ENCODE peak calls at places on chromosomes 6 and 20, in four cellular contexts. V is OCI-M1, E is dermis microvascular lymphatic vessel endothelial cell, I is NCI-H1092 treated with DMSO at 0.1 percent for 48 hours. F is an unnamed sample.

GRCh38 chr6:107894821-107895396 is 63.1 kb downstream of the SEC63 start:
- DNase-seq in E (no peak), V (no peak), I (no peak), F (no peak)

GRCh38 chr6:149854532-149854931 is 9.6 kb downstream of the LRP11 start:
- DNase-seq in V (peak), E (no peak), I (no peak), F (no peak)

GRCh38 chr6:11537229-11538048 is at the start of gene TMEM170B:
- DNase-seq in I (peak), E (peak), V (peak), F (peak)

GRCh38 chr6:1311400-1312192 is at the start of gene FOXQ1:
- DNase-seq in E (no peak), V (no peak), I (no peak), F (no peak)

GRCh38 chr6:12137480-12137879 is 125.4 kb downstream of the HIVEP1 start:
- DNase-seq in V (peak), E (peak), I (no peak), F (peak)

GRCh38 chr6:105646391-105646867 is 243.5 kb upstream of the PREP start:
- DNase-seq in I (no peak), E (no peak), V (no peak), F (no peak)

GRCh38 chr6:163626073-163626867 is 211.8 kb downstream of the QKI start:
- DNase-seq in E (no peak), I (no peak), V (no peak), F (no peak)

GRCh38 chr6:148869589-148869988 is 122.8 kb downstream of the UST start:
- DNase-seq in E (no peak), I (no peak), V (no peak), F (no peak)

GRCh38 chr6:16322666-16323312 is 84.4 kb downstream of the GMPR start:
- DNase-seq in I (peak), E (no peak), V (peak), F (peak)

GRCh38 chr20:4476903-4477302 is 244.8 kb upstream of the PRND start:
- DNase-seq in I (no peak), E (no peak), V (no peak), F (no peak)

GRCh38 chr20:37194616-37195015 is 15.3 kb upstream of the MROH8 start:
- DNase-seq in I (no peak), V (no peak), E (no peak), F (no peak)

GRCh38 chr6:25085761-25086160 is 150.0 kb upstream of the RIPOR2 start:
- DNase-seq in E (peak), I (no peak), V (peak), F (no peak)

GRCh38 chr6:148218542-148219258 is 123.9 kb upstream of the SASH1 start:
- DNase-seq in V (no peak), I (no peak), E (no peak), F (no peak)

GRCh38 chr20:34390769-34391447 is 27.8 kb downstream of the ITCH start:
- DNase-seq in V (peak), I (no peak), E (peak), F (no peak)

GRCh38 chr20:39789411-39789810 is 827.3 kb downstream of the DHX35 start:
- DNase-seq in I (no peak), V (no peak), E (no peak), F (no peak)

GRCh38 chr6:163099621-163100171 is 314.8 kb upstream of the QKI start:
- DNase-seq in I (no peak), V (no peak), E (no peak), F (peak)

GRCh38 chr6:30821862-30822784 is 62.2 kb upstream of the DDR1 start:
- DNase-seq in I (peak), E (peak), V (peak), F (no peak)

GRCh38 chr6:143872211-143872610 is 7.9 kb downstream of the ZC2HC1B start:
- DNase-seq in I (no peak), E (no peak), V (peak), F (no peak)

GRCh38 chr6:88709819-88710246 is 253.6 kb downstream of the RNGTT start:
- DNase-seq in V (no peak), E (no peak), I (no peak), F (no peak)

GRCh38 chr6:119076966-119077642 is 1.4 kb downstream of the FAM184A start:
- DNase-seq in E (no peak), I (no peak), V (no peak), F (no peak)

GRCh38 chr20:31719644-31720485 is 2.8 kb downstream of the BCL2L1 start:
- DNase-seq in E (no peak), I (peak), V (no peak), F (no peak)

GRCh38 chr6:26556263-26557070 is 18.3 kb downstream of the HMGN4 start:
- DNase-seq in V (peak), E (no peak), I (peak), F (peak)

GRCh38 chr6:89313006-89313405 is 2.1 kb downstream of the GABRR2 start:
- DNase-seq in E (no peak), V (no peak), I (peak), F (no peak)

GRCh38 chr20:37360515-37361115 is 14.7 kb downstream of the SRC start:
- DNase-seq in V (no peak), E (no peak), I (no peak), F (no peak)

GRCh38 chr20:51650685-51651134 is 108.2 kb upstream of the NFATC2 start:
- DNase-seq in E (peak), V (peak), I (no peak), F (no peak)

GRCh38 chr6:88629838-88630462 is 333.5 kb downstream of the RNGTT start:
- DNase-seq in E (no peak), V (peak), I (no peak), F (no peak)

GRCh38 chr6:34027445-34027936 is 118.4 kb downstream of the GRM4 start:
- DNase-seq in E (no peak), I (no peak), V (peak), F (no peak)

GRCh38 chr20:57387945-57388351 is 3.2 kb upstream of the RBM38 start:
- DNase-seq in V (no peak), I (no peak), E (no peak), F (no peak)

GRCh38 chr6:127328043-127328442 is 15.4 kb downstream of the ECHDC1 start:
- DNase-seq in V (no peak), I (no peak), E (no peak), F (no peak)

GRCh38 chr6:84762220-84762940 is 2.0 kb downstream of the TBX18 start:
- DNase-seq in V (no peak), I (peak), E (no peak), F (no peak)

GRCh38 chr20:19889011-19889953 is 127.9 kb upstream of the NAA20 start:
- DNase-seq in I (peak), V (no peak), E (peak), F (peak)

GRCh38 chr6:131182991-131183425 is 47.7 kb downstream of the AKAP7 start:
- DNase-seq in E (peak), V (peak), I (no peak), F (no peak)

GRCh38 chr6:17633465-17634188 is 33.5 kb downstream of the FAM8A1 start:
- DNase-seq in E (no peak), V (no peak), I (no peak), F (no peak)

GRCh38 chr6:12371641-12372146 is 81.5 kb downstream of the EDN1 start:
- DNase-seq in V (no peak), E (no peak), I (no peak), F (no peak)

GRCh38 chr6:131004387-131004755 is 58.7 kb downstream of the EPB41L2 start:
- DNase-seq in I (no peak), V (no peak), E (no peak), F (no peak)

GRCh38 chr20:54397292-54398155 is 77.9 kb upstream of the DOK5 start:
- DNase-seq in V (no peak), E (no peak), I (no peak), F (no peak)

GRCh38 chr6:158509465-158509864 is 50.4 kb upstream of the TMEM181 start:
- DNase-seq in E (no peak), I (no peak), V (no peak), F (no peak)

GRCh38 chr6:144115219-144115618 is 19.8 kb upstream of the SF3B5 start:
- DNase-seq in V (no peak), I (no peak), E (no peak), F (no peak)

GRCh38 chr6:33061987-33062386 is 11.5 kb downstream of the HLA-DPA1 start:
- DNase-seq in E (peak), I (no peak), V (peak), F (no peak)

GRCh38 chr6:34147906-34148701 is 2.2 kb upstream of the GRM4 start:
- DNase-seq in E (no peak), V (no peak), I (no peak), F (no peak)